ENCODE peak calls at places on chromosomes 3 and 15, in six cellular contexts. I is WTC11; G is activated CD4-positive, alpha-beta T cell treated with anti-CD3 and anti-CD28 coated beads for 36 hours; C is left ventricle myocardium superior; N is A549; P is right cardiac atrium. T is an unnamed sample.

GRCh38 chr3:126718506-126719445 is 14.7 kb downstream of the CHCHD6 start:
- ATAC-seq in I (no peak), G (no peak), C (no peak), N (no peak), P (no peak), T (no peak)

GRCh38 chr3:112735927-112736326 is 95.0 kb upstream of the CCDC80 start:
- ATAC-seq in I (no peak), G (no peak), C (no peak), N (no peak), P (no peak), T (no peak)

GRCh38 chr3:122789585-122790273 is 3.9 kb downstream of the HSPBAP1 start:
- ATAC-seq in I (no peak), G (no peak), C (no peak), N (no peak), P (no peak), T (no peak)

GRCh38 chr3:61637088-61638051 is 76.0 kb downstream of the PTPRG start:
- ATAC-seq in I (no peak), G (no peak), C (peak), N (peak), P (peak), T (peak)

GRCh38 chr3:195540526-195540925 is 2.6 kb downstream of the PPP1R2 start:
- ATAC-seq in I (no peak), G (no peak), C (no peak), N (no peak), P (no peak), T (peak)

GRCh38 chr3:25728101-25728500 is 55.1 kb downstream of the NGLY1 start:
- ATAC-seq in I (no peak), G (no peak), C (no peak), N (no peak), P (no peak), T (no peak)

GRCh38 chr3:33597257-33597689 is 120.8 kb downstream of the CLASP2 start:
- ATAC-seq in I (no peak), G (no peak), C (peak), N (no peak), P (peak), T (no peak)

GRCh38 chr15:29692527-29692926 is 129.7 kb downstream of the TJP1 start:
- ATAC-seq in I (no peak), G (no peak), C (no peak), N (peak), P (no peak), T (no peak)

GRCh38 chr3:120425877-120426276 is 24.9 kb downstream of the FSTL1 start:
- ATAC-seq in I (no peak), G (no peak), C (peak), N (no peak), P (no peak), T (no peak)

GRCh38 chr3:16318216-16318615 is 53.2 kb downstream of the OXNAD1 start:
- ATAC-seq in I (no peak), G (no peak), C (no peak), N (no peak), P (no peak), T (no peak)

GRCh38 chr15:67241132-67241855 is 13.2 kb downstream of the AAGAB start:
- ATAC-seq in I (peak), G (peak), C (no peak), N (peak), P (no peak), T (peak)

GRCh38 chr3:153060346-153060745 is 101.7 kb upstream of the RAP2B start:
- ATAC-seq in I (no peak), G (no peak), C (no peak), N (no peak), P (no peak), T (no peak)